ENCODE peak calls at places on chromosomes 13 and 19, in six cellular contexts. D is progenitor cell of endocrine pancreas; M is GM18507; B is GDM1; X is NCI-H1048; Q is activated CD4-positive, CD25-positive, alpha-beta regulatory T cell. S is an unnamed sample.

GRCh38 chr19:10769533-10770491 is 51.9 kb downstream of the DNM2 start:
- DNase-seq in D (no peak), M (no peak), B (no peak), X (no peak), Q (no peak), S (no peak)

GRCh38 chr13:32039488-32040013 is 8.0 kb downstream of the FRY start:
- DNase-seq in D (no peak), M (no peak), B (no peak), X (no peak), Q (no peak), S (no peak)

GRCh38 chr13:31035162-31035951 is 102.9 kb downstream of the TEX26 start:
- DNase-seq in D (no peak), M (no peak), B (no peak), X (no peak), Q (no peak), S (no peak)

GRCh38 chr19:5804516-5805464 is at the start of gene NRTN:
- DNase-seq in D (no peak), M (no peak), B (no peak), X (no peak), Q (peak), S (peak)

GRCh38 chr13:46057251-46058015 is 4.9 kb upstream of the ZC3H13 start:
- DNase-seq in D (no peak), M (no peak), B (peak), X (no peak), Q (no peak), S (no peak)

GRCh38 chr13:97329331-97329730 is 104.6 kb upstream of the RAP2A start:
- DNase-seq in D (no peak), M (no peak), B (no peak), X (no peak), Q (no peak), S (no peak)

GRCh38 chr13:98802548-98802947 is 50.1 kb upstream of the SLC15A1 start:
- DNase-seq in D (no peak), M (no peak), B (no peak), X (no peak), Q (no peak), S (no peak)

GRCh38 chr13:21686761-21687391 is 16.0 kb downstream of the FGF9 start:
- DNase-seq in D (no peak), M (no peak), B (no peak), X (no peak), Q (no peak), S (no peak)

GRCh38 chr19:480016-480855 is 16.1 kb upstream of the MADCAM1 start:
- DNase-seq in D (peak), M (no peak), B (peak), X (no peak), Q (no peak), S (peak)

GRCh38 chr19:19278315-19278714 is 5.2 kb upstream of the TM6SF2 start:
- DNase-seq in D (no peak), M (no peak), B (no peak), X (no peak), Q (no peak), S (no peak)

GRCh38 chr13:32323912-32324311 is 8.6 kb downstream of the BRCA2 start:
- DNase-seq in D (no peak), M (no peak), B (no peak), X (no peak), Q (no peak), S (no peak)

GRCh38 chr13:107554355-107554905 is 660.9 kb downstream of the LIG4 start:
- DNase-seq in D (no peak), M (no peak), B (no peak), X (no peak), Q (no peak), S (no peak)

GRCh38 chr13:36344173-36344572 is 2.0 kb downstream of the SPART start:
- DNase-seq in D (no peak), M (no peak), B (no peak), X (no peak), Q (no peak), S (no peak)

GRCh38 chr19:14375055-14375581 is 6.1 kb upstream of the ADGRE5 start:
- DNase-seq in D (no peak), M (no peak), B (peak), X (no peak), Q (peak), S (no peak)

GRCh38 chr13:101416181-101417042 is at the start of gene NALCN:
- DNase-seq in D (peak), M (no peak), B (no peak), X (no peak), Q (no peak), S (peak)

GRCh38 chr13:97435794-97436193 is 1.8 kb downstream of the RAP2A start:
- DNase-seq in D (no peak), M (no peak), B (no peak), X (no peak), Q (no peak), S (no peak)

GRCh38 chr13:60655268-60655667 is 258.2 kb downstream of the TDRD3 start:
- DNase-seq in D (no peak), M (no peak), B (no peak), X (no peak), Q (no peak), S (no peak)

GRCh38 chr19:46839752-46840151 is 10.9 kb downstream of the AP2S1 start:
- DNase-seq in D (no peak), M (no peak), B (no peak), X (no peak), Q (no peak), S (no peak)

GRCh38 chr19:4140237-4140711 is 13.2 kb upstream of the CREB3L3 start:
- DNase-seq in D (no peak), M (peak), B (peak), X (no peak), Q (no peak), S (peak)

GRCh38 chr13:114043421-114044053 is 69.7 kb upstream of the C13orf46 start:
- DNase-seq in D (no peak), M (no peak), B (no peak), X (no peak), Q (no peak), S (peak)

GRCh38 chr19:41706741-41707501 is 1.5 kb upstream of the CEACAM5 start:
- DNase-seq in D (no peak), M (peak), B (peak), X (no peak), Q (peak), S (peak)

GRCh38 chr13:55613429-55614187 is 1527.1 kb upstream of the PRR20A start:
- DNase-seq in D (no peak), M (no peak), B (no peak), X (no peak), Q (no peak), S (no peak)

GRCh38 chr13:95260031-95260525 is 41.2 kb downstream of the ABCC4 start:
- DNase-seq in D (no peak), M (no peak), B (no peak), X (no peak), Q (no peak), S (no peak)

GRCh38 chr19:42352216-42352892 is 26.9 kb downstream of the MEGF8 start:
- DNase-seq in D (no peak), M (peak), B (no peak), X (no peak), Q (no peak), S (peak)

GRCh38 chr13:36787181-36787580 is 31.8 kb upstream of the RFXAP start:
- DNase-seq in D (no peak), M (no peak), B (no peak), X (no peak), Q (no peak), S (no peak)

GRCh38 chr13:48817166-48817802 is 158.4 kb upstream of the FNDC3A start:
- DNase-seq in D (no peak), M (no peak), B (no peak), X (no peak), Q (no peak), S (no peak)

GRCh38 chr19:33316521-33317284 is 14.4 kb upstream of the CEBPA start:
- DNase-seq in D (no peak), M (no peak), B (no peak), X (no peak), Q (no peak), S (no peak)

GRCh38 chr19:57314146-57314545 is 6.1 kb upstream of the ZNF543 start:
- DNase-seq in D (no peak), M (no peak), B (no peak), X (no peak), Q (no peak), S (no peak)

GRCh38 chr13:77196052-77196618 is 130.8 kb downstream of the MYCBP2 start:
- DNase-seq in D (no peak), M (no peak), B (no peak), X (no peak), Q (no peak), S (no peak)

S was measured in neuronal stem cell.